ENCODE peak calls at places on chromosomes 1 and 21, in ten cellular contexts. O, A, S, I, N, E, F, W, H and X are unnamed samples.

GRCh38 chr21:34065015-34065414 is 8.4 kb upstream of the MRPS6 start:
- DNase-seq in O (no peak), A (no peak), S (no peak), I (no peak), N (no peak), E (no peak), F (no peak), W (peak; percentile 22), H (no peak), X (no peak)

GRCh38 chr1:223878598-223879325 is 33.0 kb upstream of the TP53BP2 start:
- DNase-seq in O (no peak), A (no peak), S (no peak), I (no peak), N (no peak), E (no peak), F (no peak), W (no peak), H (no peak), X (no peak)

GRCh38 chr1:116125761-116126160 is 14.6 kb downstream of the MAB21L3 start:
- DNase-seq in O (no peak), A (no peak), S (no peak), I (no peak), N (no peak), E (no peak), F (no peak), W (no peak), H (no peak), X (no peak)

GRCh38 chr1:32094721-32095521 is 12.9 kb upstream of the KPNA6 start:
- DNase-seq in O (peak; percentile 55), A (no peak), S (no peak), I (no peak), N (peak; percentile 25), E (no peak), F (no peak), W (no peak), H (no peak), X (no peak)

GRCh38 chr21:39003982-39004775 is 179.1 kb downstream of the PSMG1 start:
- DNase-seq in O (no peak), A (peak; percentile 35), S (no peak), I (peak; percentile 89), N (no peak), E (no peak), F (no peak), W (peak; percentile 94), H (no peak), X (peak; percentile 33)

GRCh38 chr1:109216662-109217061 is 2.9 kb downstream of the SARS1 start:
- DNase-seq in O (no peak), A (no peak), S (no peak), I (no peak), N (no peak), E (no peak), F (no peak), W (no peak), H (no peak), X (no peak)

GRCh38 chr1:74908797-74909196 is 175.8 kb downstream of the TYW3 start:
- DNase-seq in O (no peak), A (no peak), S (no peak), I (no peak), N (no peak), E (no peak), F (no peak), W (no peak), H (no peak), X (no peak)

GRCh38 chr1:41935226-41935625 is 16.5 kb upstream of the HIVEP3 start:
- DNase-seq in O (no peak), A (no peak), S (no peak), I (peak; percentile 34), N (no peak), E (no peak), F (no peak), W (peak; percentile 73), H (no peak), X (no peak)

GRCh38 chr1:170288155-170288554 is 142.4 kb downstream of the NTMT2 start:
- DNase-seq in O (no peak), A (no peak), S (no peak), I (no peak), N (no peak), E (no peak), F (peak; percentile 13), W (no peak), H (no peak), X (no peak)

GRCh38 chr1:21232044-21232443 is 55.3 kb upstream of the EIF4G3 start:
- DNase-seq in O (no peak), A (peak; percentile 75), S (no peak), I (peak; percentile 66), N (no peak), E (peak; percentile 59), F (peak; percentile 77), W (peak; percentile 64), H (no peak), X (peak; percentile 26)

GRCh38 chr21:43991447-43991991 is 20.6 kb upstream of the TRAPPC10 start:
- DNase-seq in O (peak; percentile 70), A (no peak), S (no peak), I (no peak), N (peak; percentile 80), E (no peak), F (no peak), W (no peak), H (no peak), X (no peak)

GRCh38 chr1:40844887-40845878 is 17.0 kb downstream of the CITED4 start:
- DNase-seq in O (peak; percentile 11), A (no peak), S (no peak), I (no peak), N (peak; percentile 13), E (no peak), F (no peak), W (no peak), H (no peak), X (no peak)

GRCh38 chr1:164625004-164625617 is 66.1 kb downstream of the PBX1 start:
- DNase-seq in O (no peak), A (no peak), S (no peak), I (no peak), N (no peak), E (no peak), F (no peak), W (peak; percentile 55), H (no peak), X (no peak)

DNA sequence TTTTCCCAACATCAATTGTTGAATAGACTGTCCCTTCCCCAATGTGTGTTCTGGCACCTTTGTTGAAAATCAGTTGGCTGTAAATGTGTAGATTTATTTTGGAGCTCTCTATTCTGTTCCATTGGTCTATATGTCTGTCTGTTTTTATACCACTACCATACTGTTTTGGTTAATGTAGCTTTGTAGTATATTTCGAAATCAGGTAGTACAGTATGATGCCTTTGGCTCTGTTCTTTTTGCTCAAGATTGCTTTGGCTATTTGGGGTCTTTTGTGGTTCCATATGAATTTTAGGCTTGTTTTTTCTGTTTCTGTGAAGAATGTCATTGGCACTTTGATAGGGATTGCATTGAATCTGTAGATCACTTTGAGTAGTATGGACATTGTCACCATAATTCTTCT is 8.1 kb downstream of the ACOT11 start:
- DNase-seq in O (no peak), A (no peak), S (no peak), I (no peak), N (no peak), E (no peak), F (no peak), W (no peak), H (no peak), X (no peak)
- H3K27ac ChIP-seq in O (no peak overlapping the region), A (no peak overlapping the region), S (no peak overlapping the region), I (no peak overlapping the region), N (no peak overlapping the region), E (no peak overlapping the region), F (no peak overlapping the region), W (no peak overlapping the region), H (no peak overlapping the region), X (no peak overlapping the region)

GRCh38 chr1:156499194-156499702 is 1.3 kb downstream of the MEF2D start:
- DNase-seq in O (no peak), A (peak; percentile 81), S (no peak), I (no peak), N (no peak), E (peak; percentile 50), F (peak; percentile 55), W (peak; percentile 66), H (no peak), X (no peak)

GRCh38 chr1:156497078-156497742 is 3.4 kb downstream of the MEF2D start:
- DNase-seq in O (peak; percentile 83), A (no peak), S (no peak), I (no peak), N (peak; percentile 64), E (peak; percentile 77), F (no peak), W (peak; percentile 65), H (no peak), X (no peak)

GRCh38 chr1:156498447-156499193 is 2.0 kb downstream of the MEF2D start:
- DNase-seq in O (no peak), A (peak; percentile 78), S (no peak), I (peak; percentile 72), N (peak; percentile 89), E (peak; percentile 71), F (no peak), W (peak; percentile 66), H (no peak), X (peak; percentile 84)

GRCh38 chr1:156496211-156496761 is 4.3 kb downstream of the MEF2D start:
- DNase-seq in O (peak; percentile 82), A (peak; percentile 46), S (no peak), I (peak; percentile 28), N (peak; percentile 63), E (peak; percentile 60), F (no peak), W (peak; percentile 67), H (no peak), X (no peak)

GRCh38 chr1:156497743-156498446 is 2.7 kb downstream of the MEF2D start:
- DNase-seq in O (no peak), A (no peak), S (no peak), I (no peak), N (peak; percentile 68), E (peak; percentile 59), F (no peak), W (peak; percentile 40), H (no peak), X (no peak)
- H3K4me3 ChIP-seq in O (no peak overlapping the region), A (no peak overlapping the region), S (no peak overlapping the region), I (peak overlapping the region; percentile 14), N (peak overlapping the region; percentile 96), E (peak overlapping the region; percentile 97), F (peak overlapping the region; percentile 93), W (peak overlapping the region; percentile 96), H (peak overlapping the region; percentile 99), X (peak overlapping the region; percentile 82)

GRCh38 chr1:94636625-94637024 is 95.1 kb upstream of the F3 start:
- DNase-seq in O (no peak), A (no peak), S (no peak), I (peak; percentile 82), N (no peak), E (no peak), F (no peak), W (peak; percentile 75), H (no peak), X (no peak)
- H3K27ac ChIP-seq in O (no peak overlapping the region), A (no peak overlapping the region), S (no peak overlapping the region), I (peak overlapping the region; percentile 73), N (no peak overlapping the region), E (no peak overlapping the region), F (no peak overlapping the region), W (peak overlapping the region; percentile 48), H (no peak overlapping the region), X (no peak overlapping the region)

DNA sequence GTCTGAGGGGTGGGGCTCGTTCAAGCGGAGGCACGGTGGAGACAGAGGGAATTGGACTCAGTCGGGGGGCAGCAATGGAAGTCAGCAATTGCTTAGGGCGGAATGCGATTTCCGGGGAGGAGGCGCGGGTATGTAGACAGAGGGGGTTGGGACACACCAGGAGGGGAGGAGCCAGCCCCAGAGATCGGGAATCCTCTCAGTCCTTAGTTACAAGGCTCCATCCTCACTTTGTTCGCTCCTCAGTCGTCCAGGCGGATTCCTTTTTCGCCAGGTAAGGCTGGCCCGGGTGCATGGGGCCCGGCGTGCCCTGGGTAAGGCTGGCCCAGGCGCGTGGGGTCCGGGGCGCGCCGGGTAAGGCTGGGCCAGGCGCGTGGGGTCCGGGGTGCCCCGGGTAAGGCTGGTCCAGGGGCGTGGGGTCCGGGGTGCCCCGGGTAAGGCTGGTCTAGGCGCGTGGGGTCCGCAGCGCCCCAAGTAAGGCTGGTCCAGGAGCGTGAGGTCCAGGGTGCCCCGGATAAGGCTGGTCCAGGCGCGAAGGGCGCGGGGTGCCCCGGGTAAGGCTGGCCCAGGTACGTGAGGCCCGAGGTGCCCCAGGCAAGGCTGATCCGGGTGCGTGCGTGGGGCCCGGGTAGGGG is at the start of gene L1TD1:
- DNase-seq in O (no peak), A (peak; percentile 97), S (no peak), I (no peak), N (no peak), E (no peak), F (peak; percentile 88), W (peak; percentile 9), H (no peak), X (peak; percentile 19)
- H3K4me3 ChIP-seq in O (no peak within 1 kb of the TSS), A (peak within 1 kb of the TSS; percentile 93), S (no peak within 1 kb of the TSS), I (no peak within 1 kb of the TSS), N (peak within 1 kb of the TSS; percentile 28), E (peak within 1 kb of the TSS; percentile 38), F (peak within 1 kb of the TSS; percentile 71), W (no peak within 1 kb of the TSS), H (peak within 1 kb of the TSS; percentile 6), X (no peak within 1 kb of the TSS)